ENCODE peak calls at places on chromosomes 3 and 15, in seven cellular contexts. N is ovary; U is adrenal gland; I is heart left ventricle; W is left ventricle myocardium inferior; F is right lobe of liver; P is CD8-positive, alpha-beta memory T cell. O is an unnamed sample. For H3K36me3 and H3K9me3, the result is how much of the 10 kb centered on the place peaks cover.

GRCh38 chr15:76451540-76451939 is 115.0 kb downstream of the ISL2 start:
- DNase-seq in N (no peak), U (no peak), I (no peak), W (no peak), F (no peak), P (no peak), O (no peak)

GRCh38 chr15:37801529-37801928 is 132.9 kb upstream of the TMCO5A start:
- DNase-seq in N (no peak), U (no peak), I (no peak), W (no peak), F (no peak), P (no peak), O (no peak)

GRCh38 chr15:33126559-33127290 is 67.8 kb downstream of the FMN1 start:
- DNase-seq in N (no peak), U (peak), I (peak), W (peak), F (peak), P (peak), O (peak)

GRCh38 chr15:48389701-48390143 is 58.5 kb downstream of the DUT start:
- DNase-seq in N (no peak), U (no peak), I (no peak), W (no peak), F (no peak), P (no peak), O (no peak)

GRCh38 chr3:111246967-111247760 is 175.5 kb downstream of the NECTIN3 start:
- DNase-seq in N (no peak), U (no peak), I (no peak), W (no peak), F (no peak), P (no peak), O (no peak)

GRCh38 chr15:80367094-80367493 is 37.1 kb upstream of the ARNT2 start:
- DNase-seq in N (no peak), U (no peak), I (no peak), W (no peak), F (no peak), P (no peak), O (peak)

GRCh38 chr3:194671511-194671899 is 486 bp downstream of the LSG1 start:
- DNase-seq in N (no peak), U (no peak), I (no peak), W (no peak), F (no peak), P (peak), O (peak)

GRCh38 chr3:99515891-99516290 is 122.5 kb upstream of the COL8A1 start:
- DNase-seq in N (no peak), U (no peak), I (no peak), W (no peak), F (no peak), P (no peak), O (no peak)

GRCh38 chr3:115388166-115388565 is 235.1 kb upstream of the GAP43 start:
- DNase-seq in N (no peak), U (no peak), I (peak), W (no peak), F (no peak), P (no peak), O (no peak)

GRCh38 chr15:34609658-34610057 is 26.2 kb upstream of the GOLGA8B start:
- DNase-seq in N (no peak), U (no peak), I (no peak), W (no peak), F (no peak), P (peak), O (no peak)

GRCh38 chr15:66591322-66591862 is 25.6 kb upstream of the LCTL start:
- DNase-seq in N (no peak), U (no peak), I (no peak), W (no peak), F (no peak), P (no peak), O (no peak)

GRCh38 chr3:172034786-172035685 is 4.3 kb upstream of the FNDC3B start:
- DNase-seq in N (no peak), U (no peak), I (no peak), W (no peak), F (peak), P (peak), O (no peak)

GRCh38 chr3:109773006-109773405 is 435.7 kb upstream of the DPPA4 start:
- DNase-seq in N (no peak), U (no peak), I (no peak), W (no peak), F (no peak), P (no peak), O (peak)

GRCh38 chr3:116863842-116864626 is 154.5 kb downstream of the TUSC7 start:
- DNase-seq in N (no peak), U (peak), I (no peak), W (no peak), F (no peak), P (no peak), O (no peak)

GRCh38 chr3:55897573-55898224 is 410.6 kb upstream of the WNT5A start:
- DNase-seq in N (no peak), U (no peak), I (no peak), W (no peak), F (no peak), P (no peak), O (no peak)

GRCh38 chr3:186315581-186316354 is 46.3 kb downstream of the DGKG start:
- DNase-seq in N (no peak), U (no peak), I (no peak), W (no peak), F (no peak), P (no peak), O (no peak)

GRCh38 chr3:113241292-113242033 is 30.1 kb downstream of the BOC start:
- DNase-seq in N (peak), U (no peak), I (no peak), W (no peak), F (no peak), P (no peak), O (peak)

GRCh38 chr3:56180433-56180832 is 287.8 kb downstream of the ERC2 start:
- DNase-seq in N (no peak), U (no peak), I (no peak), W (no peak), F (no peak), P (no peak), O (no peak)

GRCh38 chr15:82165948-82166376 is 96.6 kb downstream of the EFL1 start:
- DNase-seq in N (no peak), U (no peak), I (no peak), W (no peak), F (no peak), P (no peak), O (no peak)

GRCh38 chr3:159260049-159260662 is 458.3 kb downstream of the MFSD1 start:
- DNase-seq in N (no peak), U (peak), I (peak), W (no peak), F (peak), P (peak), O (peak)

GRCh38 chr3:161104561-161105551 is at the start of gene B3GALNT1:
- DNase-seq in N (peak), U (peak), I (peak), W (peak), F (peak), P (peak), O (no peak)

GRCh38 chr15:71599404-71600225 is 210.7 kb upstream of the NR2E3 start:
- DNase-seq in N (no peak), U (no peak), I (peak), W (peak), F (no peak), P (no peak), O (peak)

GRCh38 chr15:85494035-85494793 is 113.8 kb downstream of the AKAP13 start:
- DNase-seq in N (no peak), U (no peak), I (no peak), W (no peak), F (no peak), P (no peak), O (no peak)

GRCh38 chr3:10666621-10667020 is 149.4 kb upstream of the SLC6A11 start:
- DNase-seq in N (no peak), U (no peak), I (no peak), W (peak), F (no peak), P (no peak), O (peak)

GRCh38 chr3:176934698-176935097 is 262.6 kb downstream of the TBL1XR1 start:
- DNase-seq in N (no peak), U (no peak), I (no peak), W (no peak), F (no peak), P (no peak), O (no peak)

GRCh38 chr15:67917037-67917436 is 77.2 kb upstream of the RNU6-1 start:
- DNase-seq in N (no peak), U (no peak), I (peak), W (peak), F (peak), P (no peak), O (peak)

GRCh38 chr3:123816673-123817207 is 67.4 kb downstream of the MYLK start:
- DNase-seq in N (no peak), U (no peak), I (no peak), W (no peak), F (no peak), P (no peak), O (no peak)

GRCh38 chr15:66855039-66855438 is 153.0 kb downstream of the SMAD6 start:
- DNase-seq in N (no peak), U (no peak), I (no peak), W (no peak), F (no peak), P (no peak), O (no peak)

GRCh38 chr15:63678383-63678782 is 81.2 kb downstream of the FBXL22 start:
- DNase-seq in N (no peak), U (no peak), I (no peak), W (no peak), F (no peak), P (no peak), O (no peak)
- H3K36me3 ChIP-seq in N (under half), U (half or more), I (half or more), W (half or more), F (under half), P (half or more), O (under half)

GRCh38 chr15:25185791-25186190 is 231.0 kb downstream of the SNRPN start:
- DNase-seq in N (no peak), U (no peak), I (no peak), W (no peak), F (no peak), P (no peak), O (no peak)

GRCh38 chr15:25188051-25188450 is 233.3 kb downstream of the SNRPN start:
- DNase-seq in N (no peak), U (no peak), I (no peak), W (no peak), F (no peak), P (no peak), O (no peak)

GRCh38 chr15:25185156-25185710 is 230.4 kb downstream of the SNRPN start:
- DNase-seq in N (no peak), U (no peak), I (no peak), W (peak), F (peak), P (no peak), O (no peak)

GRCh38 chr15:25186906-25187645 is 232.3 kb downstream of the SNRPN start:
- DNase-seq in N (no peak), U (no peak), I (no peak), W (no peak), F (no peak), P (no peak), O (no peak)

DNA sequence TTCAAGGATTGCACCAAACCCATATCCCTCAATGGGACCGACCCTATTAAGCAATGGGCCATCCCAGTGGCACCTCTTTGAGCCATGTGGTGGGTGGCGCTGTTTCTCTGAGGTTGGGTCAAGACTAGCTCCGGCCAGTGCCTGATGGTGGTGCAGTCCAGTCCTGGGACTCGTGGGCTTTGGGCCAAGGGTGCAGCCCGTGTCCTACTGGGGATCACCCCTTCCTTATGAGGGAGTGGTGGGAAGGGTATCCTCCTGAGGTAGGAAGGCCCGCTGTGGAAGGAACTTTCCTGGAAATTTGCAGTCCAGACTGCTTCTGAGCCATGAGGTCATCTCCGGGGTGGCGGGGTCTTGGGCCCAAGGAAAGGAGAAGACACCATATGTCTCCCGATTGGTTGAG is 231.6 kb downstream of the SNRPN start:
- DNase-seq in N (no peak), U (no peak), I (no peak), W (no peak), F (no peak), P (no peak), O (no peak)
- H3K9me3 ChIP-seq in N (under half), U (under half), I (under half), W (half or more), F (under half), P (under half), O (under half)

GRCh38 chr3:122060044-122060694 is 5.0 kb downstream of the CD86 start:
- DNase-seq in N (no peak), U (no peak), I (no peak), W (no peak), F (no peak), P (no peak), O (no peak)

GRCh38 chr3:122052968-122053367 is 2.2 kb upstream of the CD86 start:
- DNase-seq in N (no peak), U (no peak), I (no peak), W (no peak), F (no peak), P (no peak), O (no peak)

GRCh38 chr3:122058294-122058693 is 3.1 kb downstream of the CD86 start:
- DNase-seq in N (no peak), U (no peak), I (no peak), W (no peak), F (no peak), P (no peak), O (no peak)

GRCh38 chr3:122057676-122058075 is 2.5 kb downstream of the CD86 start:
- DNase-seq in N (no peak), U (no peak), I (no peak), W (no peak), F (no peak), P (no peak), O (no peak)

GRCh38 chr3:122055215-122055614 is at the start of gene CD86:
- DNase-seq in N (no peak), U (no peak), I (no peak), W (no peak), F (no peak), P (no peak), O (no peak)
- H3K4me3 ChIP-seq in N (no peak), U (peak), I (no peak), W (peak), F (peak), P (no peak), O (no peak)

GRCh38 chr3:14156201-14156600 is 22.2 kb downstream of the XPC start:
- DNase-seq in N (no peak), U (no peak), I (no peak), W (no peak), F (no peak), P (no peak), O (no peak)
- H3K36me3 ChIP-seq in N (under half), U (half or more), I (half or more), W (half or more), F (half or more), P (half or more), O (under half)

GRCh38 chr15:25228261-25228660 is 210.6 kb downstream of the UBE3A start:
- DNase-seq in N (no peak), U (no peak), I (no peak), W (no peak), F (no peak), P (no peak), O (no peak)

GRCh38 chr15:25230442-25230841 is 208.4 kb downstream of the UBE3A start:
- DNase-seq in N (no peak), U (no peak), I (no peak), W (no peak), F (no peak), P (no peak), O (no peak)

GRCh38 chr15:25224396-25224795 is 214.4 kb downstream of the UBE3A start:
- DNase-seq in N (no peak), U (no peak), I (no peak), W (no peak), F (no peak), P (no peak), O (no peak)

GRCh38 chr15:25220834-25221233 is 218.0 kb downstream of the UBE3A start:
- DNase-seq in N (no peak), U (no peak), I (no peak), W (no peak), F (no peak), P (no peak), O (no peak)

DNA sequence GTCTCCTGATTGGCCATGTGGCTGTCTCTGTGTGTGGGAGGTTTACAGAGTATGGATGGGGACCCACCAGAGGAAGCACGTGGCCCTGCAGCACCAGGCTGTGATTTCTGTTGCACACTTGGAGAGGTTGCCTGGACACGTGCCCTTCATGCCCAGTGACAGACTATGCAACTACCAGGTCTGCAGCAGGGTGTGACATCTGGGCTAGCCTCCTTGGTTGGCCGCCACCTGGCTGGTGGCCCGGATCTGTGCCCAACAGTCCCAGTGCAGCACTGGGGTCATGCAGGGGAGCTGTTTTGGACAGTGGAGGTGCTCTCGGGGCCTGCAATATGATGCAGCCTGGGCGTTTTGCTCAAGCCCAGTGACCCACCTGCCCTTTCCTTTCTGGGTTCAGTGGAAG is 212.5 kb downstream of the UBE3A start:
- DNase-seq in N (no peak), U (no peak), I (peak), W (peak), F (peak), P (no peak), O (no peak)
- H3K9me3 ChIP-seq in N (under half), U (under half), I (under half), W (under half), F (under half), P (under half), O (under half)

DNA sequence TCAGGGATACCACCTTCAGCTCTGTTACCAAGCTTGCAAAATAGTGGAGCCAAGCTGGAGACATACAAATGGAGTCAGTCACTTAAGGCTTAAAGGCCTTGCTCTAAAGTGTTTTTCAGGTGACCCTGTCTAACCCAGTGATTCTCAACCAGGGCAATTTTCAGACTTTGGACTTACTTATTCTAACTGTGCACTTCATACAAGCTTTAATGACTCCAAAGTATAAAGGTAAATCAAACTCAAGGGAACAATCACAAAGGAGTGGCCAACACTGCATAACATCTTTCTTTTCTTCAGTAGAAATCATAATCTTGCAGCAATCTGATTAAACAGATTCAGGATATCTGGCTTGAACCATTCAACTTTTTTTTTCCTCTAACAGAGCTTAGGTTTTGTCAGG is 9.4 kb downstream of the ANO10 start:
- DNase-seq in N (no peak), U (no peak), I (no peak), W (no peak), F (no peak), P (no peak), O (no peak)
- H3K4me3 ChIP-seq in N (no peak), U (no peak), I (no peak), W (no peak), F (no peak), P (no peak), O (no peak)

GRCh38 chr15:40094156-40094555 is 14.5 kb downstream of the BMF start:
- DNase-seq in N (no peak), U (no peak), I (no peak), W (no peak), F (no peak), P (no peak), O (no peak)
- H3K36me3 ChIP-seq in N (under half), U (under half), I (under half), W (under half), F (under half), P (under half), O (under half)

DNA sequence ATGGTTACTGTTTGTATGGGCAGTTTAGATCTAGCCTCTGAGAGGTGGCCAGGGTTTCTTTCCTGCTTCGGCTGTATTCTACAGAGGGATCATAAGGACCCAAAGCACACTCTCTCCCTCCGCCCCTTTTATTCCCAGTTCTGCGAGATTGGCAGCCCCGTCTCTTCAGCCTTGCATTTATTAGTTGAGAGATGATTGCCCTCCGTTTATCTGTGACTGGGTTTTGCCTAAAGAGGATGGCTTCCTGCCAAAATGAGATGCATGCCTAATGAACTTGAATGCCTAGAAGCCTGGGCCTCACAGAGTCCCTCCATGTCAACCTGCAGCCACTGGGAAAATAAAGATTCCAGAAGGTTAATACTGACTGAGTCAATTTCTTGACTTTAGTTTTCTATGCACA is 97.0 kb upstream of the CHL1 start:
- DNase-seq in N (no peak), U (no peak), I (no peak), W (no peak), F (no peak), P (no peak), O (peak)
- H3K9me3 ChIP-seq in N (under half), U (under half), I (under half), W (under half), F (under half), P (under half), O (under half)

GRCh38 chr15:25234831-25235230 is 204.0 kb downstream of the UBE3A start:
- DNase-seq in N (no peak), U (no peak), I (no peak), W (no peak), F (no peak), P (no peak), O (no peak)

GRCh38 chr15:25236861-25237155 is 202.0 kb downstream of the UBE3A start:
- DNase-seq in N (no peak), U (no peak), I (no peak), W (no peak), F (no peak), P (no peak), O (no peak)

GRCh38 chr15:25233766-25234350 is 205.0 kb downstream of the UBE3A start:
- DNase-seq in N (no peak), U (no peak), I (no peak), W (no peak), F (no peak), P (no peak), O (no peak)

GRCh38 chr15:25236143-25236860 is 202.5 kb downstream of the UBE3A start:
- DNase-seq in N (no peak), U (no peak), I (no peak), W (no peak), F (no peak), P (no peak), O (no peak)

DNA sequence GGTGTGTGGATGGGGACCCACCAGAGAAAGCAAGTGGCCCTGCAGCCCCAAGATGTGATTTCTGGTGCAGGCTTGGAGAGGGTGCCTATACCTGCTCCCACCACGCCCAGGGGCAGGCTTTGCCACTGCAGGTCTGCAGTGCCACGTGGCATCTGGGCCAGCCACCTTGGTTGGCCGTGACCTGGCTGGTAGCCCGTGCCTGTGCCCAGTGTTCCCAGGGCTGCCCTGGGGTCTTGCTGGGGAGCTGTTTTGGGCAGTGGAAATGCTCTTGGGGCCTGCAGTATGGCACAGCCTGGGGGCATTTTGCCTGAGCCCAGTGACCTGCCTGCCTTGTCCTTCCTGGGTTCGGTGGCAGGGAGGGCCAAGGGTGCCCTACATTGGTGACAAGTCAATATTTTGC is 203.4 kb downstream of the UBE3A start:
- DNase-seq in N (no peak), U (no peak), I (no peak), W (no peak), F (no peak), P (no peak), O (no peak)
- H3K4me3 ChIP-seq in N (no peak), U (no peak), I (no peak), W (no peak), F (no peak), P (no peak), O (no peak)

O was measured in SJCRH30.